ENCODE peak calls at places on chromosomes 7 and 10, in five cellular contexts. J is HepG2, W is small intestine, B is fibroblast of lung, H is cardiac muscle cell. G is an unnamed sample. For H3K4me1, the result is how much of the 10 kb centered on the place peaks cover.

GRCh38 chr7:122844191-122844988 is 41.9 kb downstream of the CADPS2 start:
- DNase-seq in J (peak), W (no peak), B (no peak), H (no peak), G (no peak)

GRCh38 chr10:76695069-76695468 is 942.5 kb downstream of the KCNMA1 start:
- DNase-seq in J (no peak), W (no peak), B (peak), H (no peak), G (no peak)

GRCh38 chr7:48101880-48102448 is 12.9 kb downstream of the UPP1 start:
- DNase-seq in J (peak), W (no peak), B (no peak), H (no peak), G (no peak)

GRCh38 chr10:43109671-43110249 is 28.5 kb upstream of the CSGALNACT2 start:
- DNase-seq in J (no peak), W (no peak), B (no peak), H (no peak), G (no peak)

GRCh38 chr7:3879337-3880054 is 578.4 kb downstream of the SDK1 start:
- DNase-seq in J (no peak), W (peak), B (peak), H (no peak), G (no peak)

GRCh38 chr10:116768786-116769185 is 26.4 kb upstream of the HSPA12A start:
- DNase-seq in J (no peak), W (no peak), B (no peak), H (no peak), G (no peak)

GRCh38 chr10:119806334-119807130 is 66.1 kb downstream of the MCMBP start:
- DNase-seq in J (no peak), W (no peak), B (no peak), H (no peak), G (no peak)

GRCh38 chr10:11714750-11715365 is 27.3 kb upstream of the ECHDC3 start:
- DNase-seq in J (peak), W (no peak), B (no peak), H (no peak), G (no peak)

GRCh38 chr7:27866256-27866655 is 126.3 kb downstream of the TAX1BP1 start:
- DNase-seq in J (no peak), W (peak), B (no peak), H (no peak), G (no peak)

GRCh38 chr7:24882989-24883631 is 96.9 kb downstream of the OSBPL3 start:
- DNase-seq in J (no peak), W (no peak), B (peak), H (peak), G (no peak)

GRCh38 chr10:52185256-52185655 is 128.8 kb upstream of the DKK1 start:
- DNase-seq in J (no peak), W (no peak), B (no peak), H (no peak), G (no peak)

GRCh38 chr10:78907458-78908211 is 161.1 kb upstream of the ZMIZ1 start:
- DNase-seq in J (no peak), W (no peak), B (no peak), H (no peak), G (no peak)

GRCh38 chr10:30637881-30638467 is 8.4 kb upstream of the LYZL2 start:
- DNase-seq in J (peak), W (no peak), B (peak), H (peak), G (no peak)

GRCh38 chr10:98414932-98415709 is at the start of gene PYROXD2:
- DNase-seq in J (peak), W (peak), B (peak), H (peak), G (peak)

GRCh38 chr7:116539879-116540278 is 15.0 kb downstream of the CAV1 start:
- DNase-seq in J (no peak), W (no peak), B (no peak), H (no peak), G (no peak)

GRCh38 chr10:71287456-71287855 is 31.6 kb upstream of the SLC29A3 start:
- DNase-seq in J (no peak), W (no peak), B (no peak), H (no peak), G (no peak)

DNA sequence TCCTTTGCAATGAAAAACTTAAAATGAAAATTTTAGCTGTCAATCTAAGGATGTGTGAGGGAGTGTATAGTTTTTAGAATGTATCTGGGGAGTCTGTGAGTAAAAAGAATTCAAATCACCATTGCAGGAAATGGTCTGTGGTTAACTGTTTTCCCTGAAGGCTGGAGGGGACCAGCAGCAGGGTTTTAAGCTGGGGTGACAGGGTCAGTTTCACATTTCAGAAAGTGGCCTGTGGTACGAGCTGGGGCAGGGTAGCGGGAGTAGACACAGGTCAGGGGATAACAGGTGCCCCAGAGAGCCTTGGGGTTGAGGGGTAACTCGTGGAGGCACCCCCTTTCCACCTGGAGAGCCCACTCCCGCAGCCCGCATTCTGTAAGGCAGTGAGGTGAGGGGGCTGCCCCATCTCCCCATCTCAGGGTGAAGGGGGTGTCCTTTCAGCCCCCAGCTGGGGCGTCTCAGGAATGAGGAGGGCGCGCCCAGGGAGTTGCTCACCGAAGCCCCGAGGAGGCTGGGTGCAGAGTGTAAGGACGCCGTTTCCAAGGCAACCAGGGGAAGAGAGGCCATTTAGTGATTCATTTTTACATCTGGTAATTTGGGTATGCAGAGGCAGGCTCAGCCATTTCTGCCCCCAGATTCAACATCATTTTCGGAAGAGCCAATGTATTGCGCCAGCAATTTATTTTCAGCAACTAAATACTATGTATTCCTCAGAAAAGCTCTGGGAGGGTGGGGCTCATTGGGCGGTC is 168.9 kb downstream of the SLIT1 start:
- DNase-seq in J (no peak), W (no peak), B (peak), H (no peak), G (no peak)
- H3K27ac ChIP-seq in J (no peak), W (no peak), B (no peak), H (no peak), G (no peak)

GRCh38 chr7:108014747-108015682 is 12.1 kb upstream of the LAMB1 start:
- DNase-seq in J (peak), W (peak), B (peak), H (peak), G (no peak)

GRCh38 chr7:108018668-108019067 is 15.7 kb upstream of the LAMB1 start:
- DNase-seq in J (no peak), W (no peak), B (no peak), H (no peak), G (no peak)

GRCh38 chr7:108015740-108016139 is 12.8 kb upstream of the LAMB1 start:
- DNase-seq in J (peak), W (no peak), B (peak), H (no peak), G (no peak)

GRCh38 chr7:108016841-108017775 is 14.1 kb upstream of the LAMB1 start:
- DNase-seq in J (peak), W (peak), B (peak), H (peak), G (no peak)

GRCh38 chr7:108017776-108018151 is 14.8 kb upstream of the LAMB1 start:
- DNase-seq in J (no peak), W (no peak), B (no peak), H (no peak), G (no peak)
- H3K4me1 ChIP-seq in J (half or more), W (under half), B (under half), H (under half), G (under half)

DNA sequence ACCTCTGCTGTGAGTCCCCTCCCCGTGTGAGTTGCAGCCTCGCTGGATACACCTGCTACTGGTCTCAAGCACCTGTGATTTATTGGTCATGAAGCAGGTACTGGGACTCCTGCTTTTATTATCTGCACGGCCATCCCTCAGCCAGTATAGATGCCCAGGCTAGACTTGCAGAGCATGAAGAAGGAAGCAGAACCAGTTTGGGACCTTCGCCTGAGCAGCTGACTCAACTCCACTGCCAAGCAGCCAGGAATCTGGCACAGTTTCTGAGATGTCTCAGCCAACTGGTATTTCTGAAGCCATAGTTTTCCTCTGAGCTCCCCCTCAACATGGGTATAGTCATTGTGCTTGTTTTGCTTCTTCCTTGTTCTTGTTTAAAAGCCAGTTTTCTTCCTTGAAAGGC is 28.0 kb upstream of the SLC39A12 start:
- DNase-seq in J (no peak), W (no peak), B (peak), H (peak), G (peak)
- H3K27ac ChIP-seq in J (no peak), W (no peak), B (peak), H (no peak), G (peak)

GRCh38 chr10:86770412-86770960 is 14.1 kb downstream of the BMPR1A start:
- DNase-seq in J (no peak), W (peak), B (no peak), H (peak), G (no peak)
- H3K4me1 ChIP-seq in J (half or more), W (under half), B (under half), H (under half), G (under half)

DNA sequence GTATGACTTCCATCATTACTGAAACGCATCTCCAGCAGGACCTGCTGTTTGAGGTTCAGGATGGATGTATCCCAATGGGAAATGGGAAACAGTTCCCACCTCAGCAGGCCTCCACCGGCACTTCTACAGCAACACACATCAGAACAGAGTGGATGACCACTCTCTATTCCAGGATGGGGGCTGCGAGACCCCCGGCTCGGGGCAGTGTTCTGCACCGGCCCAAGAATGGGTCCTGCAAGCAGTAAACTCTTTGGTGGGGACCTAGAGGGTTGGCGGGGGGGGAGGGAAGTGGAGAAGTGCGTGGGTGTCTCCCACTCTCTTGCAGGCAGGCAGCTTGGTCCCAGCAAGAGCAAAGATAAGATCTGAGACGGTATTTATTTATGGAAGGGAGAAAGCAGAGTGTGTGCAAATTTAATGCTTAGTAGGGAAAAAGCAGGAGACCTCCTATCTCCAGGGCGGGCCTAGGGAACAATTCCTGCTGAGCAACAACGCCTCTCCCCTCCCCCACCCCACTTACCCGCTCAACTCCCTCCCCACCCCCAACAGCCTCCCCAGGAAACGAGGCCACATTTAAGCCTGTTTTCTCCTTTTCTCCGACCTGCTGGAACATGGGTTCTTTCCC is 4.0 kb downstream of the SFMBT2 start:
- DNase-seq in J (no peak), W (no peak), B (no peak), H (peak), G (no peak)
- H3K27ac ChIP-seq in J (no peak), W (peak), B (no peak), H (no peak), G (peak)

GRCh38 chr7:21028990-21029337 is 242.3 kb upstream of the SP8 start:
- DNase-seq in J (no peak), W (no peak), B (no peak), H (no peak), G (no peak)
- H3K4me1 ChIP-seq in J (under half), W (under half), B (under half), H (under half), G (under half)

DNA sequence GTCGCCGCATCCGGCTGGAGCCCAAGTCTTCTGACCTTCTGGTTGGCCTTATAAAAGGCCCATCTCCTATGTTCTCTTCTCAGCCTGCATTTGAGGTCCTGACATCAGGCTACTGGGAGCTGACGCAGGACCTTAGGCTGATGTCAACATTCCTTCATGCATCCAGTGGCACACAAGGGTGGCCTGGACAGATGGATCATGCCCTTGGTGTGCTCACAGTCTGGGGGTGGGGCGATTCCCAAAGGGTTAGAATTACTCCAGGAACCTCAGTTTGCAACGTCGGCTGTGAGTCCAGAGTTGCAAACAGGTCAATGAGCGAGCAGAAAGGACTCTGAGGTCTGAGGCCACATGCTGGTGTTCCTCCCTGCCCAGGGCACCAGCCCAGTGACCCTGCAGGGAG is 8.2 kb upstream of the CLIP2 start:
- DNase-seq in J (no peak), W (no peak), B (no peak), H (no peak), G (no peak)
- H3K27ac ChIP-seq in J (no peak), W (no peak), B (peak), H (no peak), G (peak)

GRCh38 chr7:151117041-151117440 is 30.8 kb downstream of the AGAP3 start:
- DNase-seq in J (no peak), W (no peak), B (no peak), H (no peak), G (no peak)

GRCh38 chr7:151119055-151119415 is 32.8 kb downstream of the AGAP3 start:
- DNase-seq in J (no peak), W (no peak), B (no peak), H (no peak), G (no peak)

GRCh38 chr7:151117565-151117964 is 31.3 kb downstream of the AGAP3 start:
- DNase-seq in J (no peak), W (no peak), B (no peak), H (no peak), G (no peak)

GRCh38 chr7:151119902-151120301 is 33.6 kb downstream of the AGAP3 start:
- DNase-seq in J (no peak), W (no peak), B (no peak), H (no peak), G (no peak)

GRCh38 chr7:151118108-151119054 is 32.1 kb downstream of the AGAP3 start:
- DNase-seq in J (no peak), W (no peak), B (no peak), H (no peak), G (no peak)
- H3K4me1 ChIP-seq in J (under half), W (under half), B (under half), H (under half), G (under half)

G was measured in breast epithelium.